ENCODE peak calls at places on chromosome 3, in six cellular contexts. H, A, X, D, C and B are unnamed samples.

GRCh38 chr3:60192297-60193114 is 1058.7 kb downstream of the FHIT start:
- DNase-seq in C (no peak), A (no peak), D (no peak), X (no peak), H (no peak), B (no peak)

GRCh38 chr3:156449712-156450574 is 105.0 kb downstream of the SSR3 start:
- DNase-seq in X (no peak), D (no peak), C (peak), A (peak), H (peak), B (peak)

GRCh38 chr3:47857151-47857550 is 54.2 kb downstream of the DHX30 start:
- DNase-seq in H (no peak), C (no peak), D (no peak), X (no peak), A (no peak), B (no peak)

GRCh38 chr3:71305246-71306206 is 278.0 kb downstream of the FOXP1 start:
- DNase-seq in D (no peak), A (peak), X (peak), H (peak), C (no peak), B (peak)

GRCh38 chr3:141454906-141455602 is 31.8 kb upstream of the RASA2 start:
- DNase-seq in D (no peak), X (peak), C (peak), A (peak), H (peak), B (peak)

GRCh38 chr3:107959767-107960166 is 131.1 kb downstream of the CD47 start:
- DNase-seq in A (no peak), H (peak), D (no peak), C (peak), X (peak), B (no peak)

GRCh38 chr3:113287111-113287817 is 75.9 kb downstream of the BOC start:
- DNase-seq in H (peak), D (no peak), X (peak), A (peak), C (peak), B (peak)

GRCh38 chr3:123344175-123344908 is 104.5 kb downstream of the ADCY5 start:
- DNase-seq in X (peak), A (peak), D (no peak), C (peak), H (peak), B (peak)

GRCh38 chr3:170467007-170467406 is 48.3 kb downstream of the CLDN11 start:
- DNase-seq in X (no peak), C (no peak), D (no peak), H (no peak), A (no peak), B (no peak)

GRCh38 chr3:102255736-102256135 is 179.1 kb upstream of the ZPLD1 start:
- DNase-seq in X (no peak), C (no peak), D (no peak), H (no peak), A (peak), B (no peak)